ENCODE peak calls at places on chromosomes 5 and 9, in five cellular contexts. X is tibial artery, F is esophagus muscularis mucosa, B is lower lobe of right lung, L is GM12878. E is an unnamed sample. For H3K9me3, the result is how much of the 10 kb centered on the place peaks cover.

GRCh38 chr5:35337332-35338168 is 107.3 kb upstream of the PRLR start:
- DNase-seq in L (no peak), X (no peak), F (no peak), B (no peak), E (no peak)

GRCh38 chr9:91577540-91577939 is 153.9 kb upstream of the NFIL3 start:
- DNase-seq in L (no peak), X (no peak), B (no peak), F (peak), E (no peak)

GRCh38 chr5:23367863-23368262 is 139.5 kb upstream of the PRDM9 start:
- DNase-seq in F (no peak), L (no peak), B (no peak), X (no peak), E (no peak)

GRCh38 chr5:91212336-91213092 is 170.6 kb downstream of the ARRDC3 start:
- DNase-seq in L (no peak), F (no peak), X (no peak), B (no peak), E (no peak)

GRCh38 chr5:61965074-61965473 is 340.9 kb upstream of the KIF2A start:
- DNase-seq in L (no peak), F (no peak), X (no peak), B (no peak), E (no peak)

GRCh38 chr9:16119861-16120641 is 567.2 kb downstream of the CCDC171 start:
- DNase-seq in L (no peak), X (no peak), F (no peak), B (no peak), E (no peak)

GRCh38 chr9:89483592-89484474 is 14.1 kb downstream of the SEMA4D start:
- DNase-seq in F (no peak), B (peak), X (no peak), L (no peak), E (peak)

GRCh38 chr9:37915911-37916470 is 12.1 kb upstream of the SLC25A51 start:
- DNase-seq in F (no peak), B (no peak), L (no peak), X (peak), E (no peak)

GRCh38 chr9:84819446-84819845 is 149.9 kb downstream of the NTRK2 start:
- DNase-seq in B (no peak), F (peak), L (no peak), X (no peak), E (no peak)

GRCh38 chr5:149561848-149562247 is 10.6 kb upstream of the CSNK1A1 start:
- DNase-seq in B (no peak), L (no peak), F (no peak), X (no peak), E (no peak)

GRCh38 chr5:31894131-31894530 is 255.2 kb downstream of the PDZD2 start:
- DNase-seq in F (no peak), X (no peak), B (no peak), L (no peak), E (no peak)

GRCh38 chr5:172896465-172896864 is 62.4 kb downstream of the ERGIC1 start:
- DNase-seq in B (no peak), X (no peak), L (no peak), F (no peak), E (no peak)

GRCh38 chr5:36644727-36645126 is 38.3 kb downstream of the SLC1A3 start:
- DNase-seq in B (no peak), L (no peak), X (no peak), F (no peak), E (no peak)

GRCh38 chr9:35488019-35488418 is 1.9 kb upstream of the RUSC2 start:
- DNase-seq in L (no peak), B (no peak), F (peak), X (no peak), E (no peak)

GRCh38 chr5:36928947-36929346 is 52.4 kb downstream of the NIPBL start:
- DNase-seq in B (no peak), F (no peak), L (no peak), X (no peak), E (no peak)

GRCh38 chr5:93582677-93583524 is at the start of gene NR2F1:
- DNase-seq in L (no peak), B (peak), X (no peak), F (peak), E (peak)

GRCh38 chr5:178808886-178809285 is 50.9 kb upstream of the ZNF354B start:
- DNase-seq in B (no peak), L (no peak), F (no peak), X (no peak), E (no peak)

GRCh38 chr5:142697356-142697807 is 11.5 kb upstream of the FGF1 start:
- DNase-seq in X (peak), B (no peak), F (no peak), L (no peak), E (no peak)

GRCh38 chr5:119315516-119315949 is 40.3 kb upstream of the TNFAIP8 start:
- DNase-seq in F (no peak), B (no peak), L (peak), X (no peak), E (no peak)

GRCh38 chr9:121138561-121138960 is 63.1 kb downstream of the RAB14 start:
- DNase-seq in X (no peak), F (no peak), L (no peak), B (no peak), E (no peak)

GRCh38 chr9:127132375-127132774 is 9.9 kb upstream of the ANGPTL2 start:
- DNase-seq in X (no peak), L (no peak), F (no peak), B (no peak), E (no peak)

GRCh38 chr5:149417714-149418368 is 38.7 kb upstream of the IL17B start:
- DNase-seq in F (no peak), L (no peak), B (no peak), X (no peak), E (no peak)

GRCh38 chr5:105163547-105163946 is 1601.0 kb upstream of the NUDT12 start:
- DNase-seq in B (no peak), X (no peak), F (no peak), L (no peak), E (no peak)

GRCh38 chr5:109743770-109744212 is 54.1 kb downstream of the MAN2A1 start:
- DNase-seq in L (no peak), X (no peak), F (no peak), B (no peak), E (no peak)

GRCh38 chr5:180600554-180601041 is 9.3 kb upstream of the SCGB3A1 start:
- DNase-seq in L (no peak), F (no peak), X (peak), B (peak), E (no peak)

GRCh38 chr5:162067651-162068411 is at the start of gene GABRG2:
- DNase-seq in F (no peak), L (no peak), B (no peak), X (no peak), E (no peak)

GRCh38 chr5:78738693-78739300 is 90.2 kb upstream of the LHFPL2 start:
- DNase-seq in L (no peak), F (no peak), X (no peak), B (no peak), E (no peak)

GRCh38 chr9:121021294-121021693 is 28.8 kb downstream of the C5 start:
- DNase-seq in F (no peak), B (no peak), L (no peak), X (no peak), E (no peak)

GRCh38 chr9:81535542-81536241 is 153.7 kb downstream of the TLE1 start:
- DNase-seq in X (no peak), L (no peak), B (no peak), F (no peak), E (no peak)

GRCh38 chr5:158599132-158599531 is 500.6 kb downstream of the EBF1 start:
- DNase-seq in L (no peak), F (no peak), X (no peak), B (no peak), E (no peak)

GRCh38 chr9:87063246-87063645 is 115.9 kb upstream of the GAS1 start:
- DNase-seq in F (no peak), B (no peak), L (no peak), X (peak), E (no peak)

GRCh38 chr5:17719592-17719991 is 85.3 kb downstream of the TAF11L14 start:
- DNase-seq in B (no peak), F (no peak), L (no peak), X (no peak), E (no peak)

GRCh38 chr5:17727212-17727611 is 93.0 kb downstream of the TAF11L14 start:
- DNase-seq in B (no peak), L (no peak), X (no peak), F (no peak), E (no peak)

GRCh38 chr5:17720070-17720469 is 85.8 kb downstream of the TAF11L14 start:
- DNase-seq in F (no peak), L (no peak), B (no peak), X (no peak), E (no peak)

GRCh38 chr5:17723876-17724275 is 89.6 kb downstream of the TAF11L14 start:
- DNase-seq in L (no peak), X (no peak), F (no peak), B (no peak), E (no peak)
- H3K9me3 ChIP-seq in L (under half), X (under half), F (under half), B (under half), E (under half)

DNA sequence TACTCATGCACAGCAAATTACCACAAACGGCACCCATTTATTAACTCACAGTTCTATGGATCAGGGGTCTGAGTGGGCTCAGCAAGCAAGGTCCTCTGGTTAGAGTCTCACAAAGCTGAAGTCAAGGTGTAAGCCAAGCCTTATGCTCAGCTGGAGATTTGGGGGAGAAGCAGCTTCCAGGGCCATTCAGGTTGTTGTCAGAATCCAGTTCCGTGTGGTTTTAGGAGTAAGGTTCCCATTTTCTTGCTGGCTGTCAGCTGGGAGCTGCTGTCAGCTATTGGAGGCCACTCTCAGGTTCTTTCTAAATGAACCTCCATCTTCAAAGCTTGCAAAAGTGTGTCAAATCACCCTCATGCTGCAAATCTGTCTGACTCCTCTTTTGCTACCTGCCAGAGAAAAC is 17.7 kb downstream of the FCN2 start:
- DNase-seq in X (no peak), F (peak), L (no peak), B (no peak), E (no peak)
- H3K9me3 ChIP-seq in X (under half), F (under half), L (under half), B (under half), E (under half)

GRCh38 chr5:141389153-141390042 is 1.9 kb downstream of the PCDHGB4 start:
- DNase-seq in X (no peak), F (no peak), B (no peak), L (no peak), E (no peak)
- H3K9me3 ChIP-seq in X (under half), F (half or more), B (half or more), L (under half), E (under half)

GRCh38 chr5:97907611-97908400 is 724.8 kb upstream of the RIOK2 start:
- DNase-seq in B (no peak), F (no peak), L (no peak), X (no peak), E (no peak)
- H3K9me3 ChIP-seq in B (under half), F (under half), L (under half), X (under half), E (under half)

DNA sequence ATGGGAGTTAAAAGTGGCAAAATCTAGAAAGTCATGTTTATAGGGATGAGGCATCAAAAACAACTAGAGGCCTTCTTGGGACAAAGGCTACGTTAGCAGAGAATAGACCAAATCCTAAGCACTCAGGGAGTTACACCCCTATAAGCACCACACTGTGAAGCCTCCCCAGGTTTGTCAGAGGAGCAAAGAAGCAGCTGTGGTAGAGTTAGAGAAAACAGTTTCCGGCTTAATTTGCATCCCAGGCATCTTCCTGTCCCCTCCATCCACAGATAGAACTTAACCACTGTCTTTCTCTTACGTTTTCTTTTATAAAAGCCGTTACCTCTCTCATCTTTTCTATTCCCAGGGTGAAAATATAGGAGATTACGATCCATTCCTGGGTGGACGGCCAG is 188.6 kb upstream of the KLF9 start:
- DNase-seq in L (no peak), X (no peak), F (no peak), B (no peak), E (no peak)
- H3K9me3 ChIP-seq in L (under half), X (under half), F (under half), B (under half), E (under half)

GRCh38 chr9:114023961-114024360 is 54.1 kb downstream of the AMBP start:
- DNase-seq in L (no peak), B (no peak), F (no peak), X (no peak), E (no peak)
- H3K9me3 ChIP-seq in L (under half), B (under half), F (under half), X (under half), E (under half)